ENCODE peak calls at places on chromosomes 13 and 19, in seven cellular contexts. I is GM23338, M is substantia nigra, Q is pancreas, X is neural crest cell, W is NCI-H2081, Y is progenitor cell of endocrine pancreas. D is an unnamed sample.

GRCh38 chr13:41955605-41956004 is 5.3 kb downstream of the VWA8 start:
- DNase-seq in I (no peak), M (no peak), Q (no peak), X (no peak), W (no peak), Y (no peak), D (no peak)

GRCh38 chr13:45229172-45229571 is 28.3 kb upstream of the KCTD4 start:
- DNase-seq in I (no peak), M (no peak), Q (no peak), X (no peak), W (no peak), Y (no peak), D (no peak)

GRCh38 chr13:111281751-111282311 is 38.6 kb upstream of the TEX29 start:
- DNase-seq in I (no peak), M (no peak), Q (no peak), X (no peak), W (no peak), Y (no peak), D (no peak)

GRCh38 chr19:49103331-49104085 is 10.7 kb upstream of the LIN7B start:
- DNase-seq in I (no peak), M (no peak), Q (no peak), X (no peak), W (no peak), Y (no peak), D (no peak)

GRCh38 chr13:77583551-77583950 is 48.0 kb downstream of the SCEL start:
- DNase-seq in I (no peak), M (no peak), Q (no peak), X (no peak), W (no peak), Y (no peak), D (no peak)

GRCh38 chr19:50829801-50830200 is 3.6 kb downstream of the KLK15 start:
- DNase-seq in I (no peak), M (no peak), Q (no peak), X (no peak), W (no peak), Y (no peak), D (no peak)

GRCh38 chr19:45506246-45506990 is 861 bp upstream of the VASP start:
- DNase-seq in I (peak; percentile 98), M (peak; percentile 96), Q (peak; percentile 99), X (peak; percentile 91), W (peak; percentile 90), Y (peak; percentile 87), D (peak; percentile 98)

GRCh38 chr13:42266464-42266863 is 5.5 kb upstream of the AKAP11 start:
- DNase-seq in I (peak; percentile 12), M (no peak), Q (no peak), X (no peak), W (no peak), Y (no peak), D (no peak)

GRCh38 chr19:8575467-8575997 is 1.7 kb downstream of the MYO1F start:
- DNase-seq in I (peak; percentile 77), M (peak; percentile 5), Q (no peak), X (no peak), W (no peak), Y (no peak), D (no peak)

GRCh38 chr13:40164137-40164536 is 502.3 kb downstream of the FOXO1 start:
- DNase-seq in I (no peak), M (no peak), Q (no peak), X (no peak), W (no peak), Y (no peak), D (no peak)

GRCh38 chr19:14512420-14512961 is 5.7 kb downstream of the DNAJB1 start:
- DNase-seq in I (no peak), M (no peak), Q (no peak), X (no peak), W (no peak), Y (no peak), D (no peak)